ENCODE peak calls at places on chromosomes 12 and 14, in five cellular contexts. One of them, this sample, is unnamed. For H3K4me1 and H3K27me3, the result is how much of the 10 kb centered on the place peaks cover.

GRCh38 chr14:68630081-68630571 is 162.7 kb downstream of the ZFP36L1 start:
- DNase-seq in colonic mucosa: peak
- DNase-seq in body of pancreas: no peak
- DNase-seq in SJSA1: no peak
- DNase-seq in fibroblast of lung: no peak
- DNase-seq in this sample: no peak

GRCh38 chr12:75908961-75909699 is 122.4 kb downstream of the PHLDA1 start:
- DNase-seq in colonic mucosa: peak
- DNase-seq in body of pancreas: peak
- DNase-seq in SJSA1: peak
- DNase-seq in fibroblast of lung: peak
- DNase-seq in this sample: no peak

GRCh38 chr14:89201645-89202044 is 215.4 kb downstream of the FOXN3 start:
- DNase-seq in colonic mucosa: no peak
- DNase-seq in body of pancreas: no peak
- DNase-seq in SJSA1: no peak
- DNase-seq in fibroblast of lung: no peak
- DNase-seq in this sample: no peak

GRCh38 chr12:67758119-67758873 is 109.8 kb downstream of the DYRK2 start:
- DNase-seq in colonic mucosa: no peak
- DNase-seq in body of pancreas: peak
- DNase-seq in SJSA1: no peak
- DNase-seq in fibroblast of lung: no peak
- DNase-seq in this sample: no peak

GRCh38 chr14:75025082-75025481 is 22.4 kb downstream of the EIF2B2 start:
- DNase-seq in colonic mucosa: peak
- DNase-seq in body of pancreas: no peak
- DNase-seq in SJSA1: no peak
- DNase-seq in fibroblast of lung: peak
- DNase-seq in this sample: no peak

GRCh38 chr12:116406529-116406928 is 129.0 kb upstream of the MED13L start:
- DNase-seq in colonic mucosa: peak
- DNase-seq in body of pancreas: peak
- DNase-seq in SJSA1: no peak
- DNase-seq in fibroblast of lung: no peak
- DNase-seq in this sample: peak

GRCh38 chr12:57893460-57894353 is 47.2 kb upstream of the CTDSP2 start:
- DNase-seq in colonic mucosa: peak
- DNase-seq in body of pancreas: peak
- DNase-seq in SJSA1: no peak
- DNase-seq in fibroblast of lung: peak
- DNase-seq in this sample: no peak

GRCh38 chr12:26499979-26500640 is 304.7 kb downstream of the SSPN start:
- DNase-seq in colonic mucosa: no peak
- DNase-seq in body of pancreas: no peak
- DNase-seq in SJSA1: no peak
- DNase-seq in fibroblast of lung: peak
- DNase-seq in this sample: no peak

GRCh38 chr14:94867931-94868597 is 98.2 kb upstream of the GSC start:
- DNase-seq in colonic mucosa: no peak
- DNase-seq in body of pancreas: peak
- DNase-seq in SJSA1: peak
- DNase-seq in fibroblast of lung: peak
- DNase-seq in this sample: peak

GRCh38 chr14:88323086-88323519 is at the start of gene KCNK10:
- DNase-seq in colonic mucosa: no peak
- DNase-seq in body of pancreas: no peak
- DNase-seq in SJSA1: no peak
- DNase-seq in fibroblast of lung: peak
- DNase-seq in this sample: peak

DNA sequence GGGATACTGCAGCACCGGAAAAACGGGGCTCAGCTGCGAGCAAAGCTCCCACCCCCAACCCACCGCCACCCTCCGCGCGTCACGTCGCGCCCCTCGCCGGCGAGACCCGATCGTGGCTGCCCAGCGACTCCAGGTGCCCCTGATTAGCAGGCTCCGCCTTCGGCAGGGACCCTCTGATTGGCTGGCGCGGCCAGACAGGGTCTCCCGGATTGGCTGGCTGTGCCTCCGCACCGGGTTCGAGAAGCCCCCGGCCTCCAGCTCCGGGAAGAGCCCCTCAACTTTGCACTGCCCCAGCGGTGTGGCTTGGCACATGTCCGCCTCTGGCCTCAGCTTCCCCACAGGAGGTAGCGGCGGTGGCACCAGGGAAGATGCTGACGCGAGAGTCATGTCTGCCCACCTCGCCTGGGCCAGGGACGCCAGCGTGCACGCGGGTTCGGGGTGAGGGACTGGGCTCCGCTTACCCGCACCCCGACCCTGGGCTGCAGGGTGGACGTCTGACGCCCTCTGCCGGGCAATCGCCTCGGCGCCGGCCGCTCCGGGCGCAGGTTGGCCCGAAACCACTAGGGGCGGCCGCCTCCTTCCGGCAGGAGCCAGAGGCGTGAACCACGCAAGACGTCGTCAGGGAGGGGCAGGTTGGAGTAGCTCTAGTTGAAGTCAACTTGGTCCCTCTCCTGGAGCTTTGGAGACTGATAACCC is 496 bp upstream of the RHOF start:
- DNase-seq in colonic mucosa: peak
- DNase-seq in body of pancreas: peak
- DNase-seq in SJSA1: peak
- DNase-seq in fibroblast of lung: peak
- DNase-seq in this sample: peak
- H3K4me1 ChIP-seq in colonic mucosa: under half
- H3K4me1 ChIP-seq in body of pancreas: half or more
- H3K4me1 ChIP-seq in SJSA1: under half
- H3K4me1 ChIP-seq in fibroblast of lung: under half
- H3K4me1 ChIP-seq in this sample: under half

DNA sequence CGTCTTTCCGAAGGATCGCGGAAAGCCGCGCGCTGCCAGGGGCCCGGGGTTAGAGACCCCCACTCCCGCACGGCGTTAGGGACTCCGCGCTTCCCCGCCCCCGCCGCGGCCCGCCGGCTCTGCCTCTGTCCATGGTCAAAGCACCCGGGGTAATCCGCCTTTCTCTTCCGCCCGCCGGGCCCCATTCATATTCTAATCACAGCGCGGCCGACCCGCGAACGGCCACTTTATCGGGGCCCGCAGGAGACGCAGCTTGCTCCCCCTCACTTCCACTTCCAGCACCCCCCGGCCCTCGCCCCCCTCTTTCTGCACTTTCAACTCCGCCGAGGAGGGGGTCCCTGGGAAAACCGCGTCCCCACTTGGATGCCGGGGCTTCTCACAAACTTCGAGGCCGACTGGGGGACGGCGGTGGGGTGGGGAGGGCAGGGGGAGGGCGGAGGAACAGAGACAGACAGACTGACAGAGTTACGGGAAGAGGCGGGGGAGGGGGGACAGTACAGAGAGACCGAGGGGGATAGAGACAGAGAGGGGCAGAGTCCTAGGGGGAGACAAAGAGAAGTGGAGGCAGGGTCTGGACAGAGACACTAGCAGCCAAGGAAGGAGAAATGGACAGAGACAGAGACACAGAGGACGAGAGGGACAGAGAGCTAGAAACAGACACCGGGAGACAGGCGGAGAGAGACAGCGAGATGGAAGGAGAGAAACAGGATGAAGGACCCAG is 1.1 kb upstream of the RFX4 start:
- DNase-seq in colonic mucosa: no peak
- DNase-seq in body of pancreas: peak
- DNase-seq in SJSA1: no peak
- DNase-seq in fibroblast of lung: no peak
- DNase-seq in this sample: peak
- H3K27me3 ChIP-seq in colonic mucosa: half or more
- H3K27me3 ChIP-seq in body of pancreas: under half
- H3K27me3 ChIP-seq in SJSA1: half or more
- H3K27me3 ChIP-seq in fibroblast of lung: half or more
- H3K27me3 ChIP-seq in this sample: under half

GRCh38 chr14:59309291-59309900 is 120.9 kb downstream of the DAAM1 start:
- DNase-seq in colonic mucosa: no peak
- DNase-seq in body of pancreas: no peak
- DNase-seq in SJSA1: no peak
- DNase-seq in fibroblast of lung: peak
- DNase-seq in this sample: no peak

GRCh38 chr14:59305836-59306555 is 117.5 kb downstream of the DAAM1 start:
- DNase-seq in colonic mucosa: no peak
- DNase-seq in body of pancreas: no peak
- DNase-seq in SJSA1: peak
- DNase-seq in fibroblast of lung: peak
- DNase-seq in this sample: no peak

GRCh38 chr14:59306775-59307174 is 118.3 kb downstream of the DAAM1 start:
- DNase-seq in colonic mucosa: no peak
- DNase-seq in body of pancreas: no peak
- DNase-seq in SJSA1: peak
- DNase-seq in fibroblast of lung: peak
- DNase-seq in this sample: no peak

GRCh38 chr14:59310644-59311043 is 122.2 kb downstream of the DAAM1 start:
- DNase-seq in colonic mucosa: no peak
- DNase-seq in body of pancreas: no peak
- DNase-seq in SJSA1: no peak
- DNase-seq in fibroblast of lung: peak
- DNase-seq in this sample: no peak

GRCh38 chr14:59308706-59309105 is 120.2 kb downstream of the DAAM1 start:
- DNase-seq in colonic mucosa: no peak
- DNase-seq in body of pancreas: no peak
- DNase-seq in SJSA1: no peak
- DNase-seq in fibroblast of lung: peak
- DNase-seq in this sample: no peak
- H3K4me1 ChIP-seq in colonic mucosa: under half
- H3K4me1 ChIP-seq in body of pancreas: under half
- H3K4me1 ChIP-seq in SJSA1: half or more
- H3K4me1 ChIP-seq in fibroblast of lung: under half
- H3K4me1 ChIP-seq in this sample: under half

GRCh38 chr12:12890492-12890814 is 909 bp upstream of the GPRC5A start:
- DNase-seq in colonic mucosa: peak
- DNase-seq in body of pancreas: peak
- DNase-seq in SJSA1: no peak
- DNase-seq in fibroblast of lung: no peak
- DNase-seq in this sample: no peak
- H3K27me3 ChIP-seq in colonic mucosa: under half
- H3K27me3 ChIP-seq in body of pancreas: under half
- H3K27me3 ChIP-seq in SJSA1: under half
- H3K27me3 ChIP-seq in fibroblast of lung: under half
- H3K27me3 ChIP-seq in this sample: under half

GRCh38 chr14:106455026-106455425 is 928.6 kb downstream of the TMEM121 start:
- DNase-seq in colonic mucosa: no peak
- DNase-seq in body of pancreas: no peak
- DNase-seq in SJSA1: no peak
- DNase-seq in fibroblast of lung: no peak
- DNase-seq in this sample: no peak

GRCh38 chr14:106460916-106461315 is 934.5 kb downstream of the TMEM121 start:
- DNase-seq in colonic mucosa: no peak
- DNase-seq in body of pancreas: no peak
- DNase-seq in SJSA1: no peak
- DNase-seq in fibroblast of lung: no peak
- DNase-seq in this sample: no peak

DNA sequence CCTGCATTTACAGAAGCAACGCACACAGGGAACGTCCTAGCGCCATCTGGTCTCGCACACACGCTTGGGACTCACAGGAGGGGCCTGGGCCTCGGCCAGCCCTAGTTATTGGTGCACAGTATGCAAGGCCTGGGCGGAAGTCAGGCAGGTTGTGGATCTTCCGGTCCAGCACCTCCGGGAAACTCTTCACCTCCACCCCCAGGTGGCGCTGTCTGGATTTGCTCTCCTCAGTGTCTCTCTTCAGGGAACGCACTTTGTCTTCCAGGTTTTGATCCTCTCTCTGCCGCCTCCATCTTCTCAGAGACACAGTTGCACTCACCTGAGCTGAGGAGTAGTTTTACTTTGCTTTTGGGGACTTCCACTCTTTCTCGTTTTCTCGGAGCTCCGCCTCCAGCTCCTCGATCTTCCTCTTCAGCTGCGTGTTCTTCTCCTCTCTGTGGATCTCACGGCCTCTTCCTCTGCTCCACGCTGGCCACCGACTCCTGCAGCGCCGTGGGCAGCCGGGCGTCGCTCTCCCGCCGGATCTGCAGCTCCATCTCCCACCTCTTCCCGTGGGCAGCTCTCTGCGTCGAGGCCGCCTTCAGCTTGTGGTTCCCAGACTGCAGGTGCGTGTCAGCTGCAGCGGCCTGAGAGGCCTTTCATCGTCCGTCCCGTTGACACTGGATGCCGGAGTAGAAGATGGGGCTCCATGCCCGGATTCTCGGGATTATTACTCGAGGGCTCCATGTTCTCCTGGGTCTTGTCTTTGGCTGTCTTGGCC is 933.8 kb downstream of the TMEM121 start:
- DNase-seq in colonic mucosa: no peak
- DNase-seq in body of pancreas: no peak
- DNase-seq in SJSA1: no peak
- DNase-seq in fibroblast of lung: no peak
- DNase-seq in this sample: peak
- H3K4me1 ChIP-seq in colonic mucosa: under half
- H3K4me1 ChIP-seq in body of pancreas: under half
- H3K4me1 ChIP-seq in SJSA1: under half
- H3K4me1 ChIP-seq in fibroblast of lung: under half
- H3K4me1 ChIP-seq in this sample: under half

DNA sequence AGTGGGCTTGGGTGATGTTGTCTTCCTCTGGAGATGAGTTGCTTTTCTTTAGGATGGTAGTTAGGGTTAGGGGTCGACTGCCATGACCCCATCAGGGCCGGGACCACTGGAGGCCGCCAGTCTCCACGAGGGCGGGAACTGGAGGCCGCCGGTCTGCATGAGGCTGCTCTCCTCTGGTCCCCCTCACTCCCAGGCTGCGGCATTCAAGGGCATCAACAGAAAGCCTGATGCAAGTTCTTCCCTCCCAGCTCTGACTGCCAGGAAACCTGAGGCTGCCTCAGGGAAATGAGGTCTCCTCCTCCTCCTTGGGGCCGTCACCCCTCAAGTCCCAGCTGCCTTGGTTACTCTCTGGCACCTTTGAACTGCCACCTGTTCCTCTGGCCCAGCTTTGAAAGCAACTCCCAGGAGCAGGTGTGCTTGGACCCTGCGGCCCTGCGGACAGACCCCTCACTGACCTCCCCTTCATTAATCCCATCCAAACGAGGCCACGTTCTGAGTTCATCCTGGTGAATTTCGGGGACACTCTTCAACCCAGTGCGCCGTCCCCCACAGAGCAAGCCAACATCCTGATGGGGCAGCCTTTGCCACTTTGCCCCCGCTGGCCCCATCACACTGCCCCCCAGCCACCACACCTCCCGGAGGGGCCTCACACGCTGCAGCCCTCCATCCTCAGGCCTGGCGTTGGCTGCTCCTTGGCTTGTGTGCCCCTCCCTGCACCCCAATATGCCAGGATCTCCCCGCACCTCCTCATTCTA is 37.2 kb upstream of the FBRSL1 start:
- DNase-seq in colonic mucosa: no peak
- DNase-seq in body of pancreas: no peak
- DNase-seq in SJSA1: no peak
- DNase-seq in fibroblast of lung: no peak
- DNase-seq in this sample: no peak
- H3K27me3 ChIP-seq in colonic mucosa: under half
- H3K27me3 ChIP-seq in body of pancreas: under half
- H3K27me3 ChIP-seq in SJSA1: under half
- H3K27me3 ChIP-seq in fibroblast of lung: under half
- H3K27me3 ChIP-seq in this sample: under half

This sample was measured in HAP-1.